ENCODE peak calls at places on chromosome 6, in six cellular contexts. E is IMR-90, P is cardiac muscle cell, S is tibial artery, Y is RWPE1, L is thyroid gland. G is an unnamed sample.

GRCh38 chr6:157185171-157185570 is 138.1 kb downstream of the TMEM242 start:
- DNase-seq in P (no peak), S (no peak), Y (no peak), L (no peak), E (no peak), G (no peak)

GRCh38 chr6:35453236-35453635 is 1.1 kb downstream of the FANCE start:
- DNase-seq in P (no peak), L (no peak), Y (no peak), S (no peak), E (no peak), G (no peak)

GRCh38 chr6:114747995-114748625 is 405.3 kb upstream of the HS3ST5 start:
- DNase-seq in L (peak), P (peak), Y (peak), S (no peak), E (peak), G (peak)

GRCh38 chr6:109445382-109445781 is 4.9 kb downstream of the SMPD2 start:
- DNase-seq in L (no peak), Y (no peak), S (no peak), P (no peak), E (no peak), G (no peak)

GRCh38 chr6:11762782-11763459 is 15.7 kb downstream of the ADTRP start:
- DNase-seq in E (no peak), P (no peak), Y (no peak), S (no peak), L (no peak), G (no peak)

GRCh38 chr6:30826961-30827342 is 57.4 kb upstream of the DDR1 start:
- DNase-seq in E (no peak), L (peak), Y (peak), S (no peak), P (no peak), G (no peak)

GRCh38 chr6:4916954-4917561 is 86.8 kb downstream of the RPP40 start:
- DNase-seq in L (no peak), E (no peak), Y (no peak), P (no peak), S (no peak), G (no peak)

GRCh38 chr6:130132286-130132701 is 90.5 kb downstream of the SAMD3 start:
- DNase-seq in S (no peak), E (no peak), P (no peak), Y (no peak), L (no peak), G (no peak)

GRCh38 chr6:1388081-1388926 is 1.1 kb upstream of the FOXF2 start:
- DNase-seq in P (no peak), Y (no peak), E (peak), S (no peak), L (no peak), G (no peak)

DNA sequence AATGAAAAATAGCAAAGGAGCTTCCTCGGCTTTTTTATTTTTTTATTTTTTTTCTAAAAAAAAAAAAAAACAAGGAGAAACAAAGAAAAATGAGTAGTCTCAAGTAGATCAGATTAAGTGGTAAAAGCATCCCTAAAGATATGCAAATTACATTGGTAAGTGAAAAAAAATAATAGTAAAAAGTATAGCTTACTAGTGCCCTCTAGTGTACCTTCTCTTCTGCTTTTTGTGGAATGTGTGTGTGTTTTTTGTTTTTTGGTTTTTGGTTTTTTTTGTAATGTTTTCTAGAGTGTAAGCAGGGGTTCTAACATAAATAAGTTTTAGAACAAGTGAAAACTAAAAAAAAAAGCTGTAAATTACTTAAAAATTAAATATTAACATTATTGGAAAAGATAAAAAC is 1062.0 kb downstream of the HACE1 start:
- DNase-seq in E (no peak), S (no peak), P (peak), Y (no peak), L (no peak), G (no peak)
- TF ChIP-seq CTCF in E (peak), S (no peak), P (peak), Y (peak), L (no peak), G (no peak)

DNA sequence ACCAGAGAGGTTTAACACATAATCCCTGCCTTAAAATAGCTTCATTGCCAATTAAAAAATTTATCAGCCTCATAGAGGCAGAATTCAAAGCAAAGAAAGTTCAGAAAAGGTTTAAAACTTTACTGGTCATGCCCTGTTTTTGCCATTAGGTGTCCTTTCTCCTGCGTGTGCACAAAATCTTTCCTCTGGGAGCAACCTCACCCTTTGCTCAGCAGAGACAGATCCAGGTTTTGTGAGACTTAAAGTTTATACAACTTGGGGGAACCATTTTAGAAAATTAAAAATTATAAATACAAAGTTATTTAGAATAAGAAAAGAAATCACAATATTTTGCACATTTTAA is 41.8 kb upstream of the SLC22A16 start:
- DNase-seq in S (no peak), Y (no peak), P (peak), E (peak), L (no peak), G (no peak)
- TF ChIP-seq CTCF in S (no peak), Y (peak), P (peak), E (peak), L (no peak), G (no peak)

DNA sequence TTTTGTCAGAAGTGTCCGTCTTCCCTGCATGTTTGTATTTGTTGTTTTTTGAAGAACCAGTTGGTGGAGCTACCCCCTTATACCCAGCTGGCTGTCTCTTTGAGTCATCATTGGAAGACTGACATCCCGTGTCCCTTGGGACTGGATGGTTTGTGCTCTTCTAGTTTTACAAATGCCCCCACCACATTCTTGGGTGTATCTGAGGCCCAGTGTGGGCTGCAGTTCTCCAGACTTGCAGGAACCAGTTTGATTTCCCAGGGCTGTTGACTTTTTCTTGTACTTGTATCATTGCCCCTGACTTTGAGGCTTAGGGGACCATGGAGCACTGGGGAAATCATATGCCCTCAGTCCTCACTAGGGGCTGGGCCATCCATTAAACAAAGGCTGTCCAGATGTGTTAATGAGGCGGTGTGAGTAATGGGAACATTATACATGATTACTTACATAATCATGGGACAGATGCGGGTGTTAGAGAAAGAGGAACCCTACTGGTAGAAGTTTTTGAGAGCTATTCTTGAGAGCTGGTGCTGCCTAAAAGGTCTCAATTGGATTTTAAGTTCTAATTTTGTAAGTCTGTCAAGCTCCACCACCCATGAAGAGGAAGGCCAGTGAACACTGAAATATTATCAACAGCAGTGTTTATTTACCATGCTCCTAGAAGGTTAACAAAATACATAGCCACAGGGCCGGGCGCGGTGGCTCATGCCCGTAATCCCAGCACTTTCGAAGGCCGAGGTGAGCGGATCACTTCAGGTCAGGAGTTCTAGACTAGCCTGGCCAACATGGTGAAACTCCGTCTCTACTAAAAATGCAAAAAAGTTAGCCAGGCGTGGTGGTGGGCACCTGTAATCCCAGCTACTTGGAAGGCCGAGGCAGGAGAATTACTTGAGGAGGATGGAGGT is 8.5 kb downstream of the JARID2 start:
- DNase-seq in Y (no peak), P (peak), E (no peak), L (peak), S (no peak), G (no peak)
- TF ChIP-seq CTCF in Y (no peak), P (no peak), E (peak), L (peak), S (no peak), G (no peak)

GRCh38 chr6:144647971-144648651 is 363.0 kb downstream of the UTRN start:
- DNase-seq in Y (no peak), P (no peak), E (no peak), S (no peak), L (no peak), G (no peak)
- TF ChIP-seq CTCF in Y (no peak), P (no peak), E (no peak), S (no peak), L (peak), G (no peak)

DNA sequence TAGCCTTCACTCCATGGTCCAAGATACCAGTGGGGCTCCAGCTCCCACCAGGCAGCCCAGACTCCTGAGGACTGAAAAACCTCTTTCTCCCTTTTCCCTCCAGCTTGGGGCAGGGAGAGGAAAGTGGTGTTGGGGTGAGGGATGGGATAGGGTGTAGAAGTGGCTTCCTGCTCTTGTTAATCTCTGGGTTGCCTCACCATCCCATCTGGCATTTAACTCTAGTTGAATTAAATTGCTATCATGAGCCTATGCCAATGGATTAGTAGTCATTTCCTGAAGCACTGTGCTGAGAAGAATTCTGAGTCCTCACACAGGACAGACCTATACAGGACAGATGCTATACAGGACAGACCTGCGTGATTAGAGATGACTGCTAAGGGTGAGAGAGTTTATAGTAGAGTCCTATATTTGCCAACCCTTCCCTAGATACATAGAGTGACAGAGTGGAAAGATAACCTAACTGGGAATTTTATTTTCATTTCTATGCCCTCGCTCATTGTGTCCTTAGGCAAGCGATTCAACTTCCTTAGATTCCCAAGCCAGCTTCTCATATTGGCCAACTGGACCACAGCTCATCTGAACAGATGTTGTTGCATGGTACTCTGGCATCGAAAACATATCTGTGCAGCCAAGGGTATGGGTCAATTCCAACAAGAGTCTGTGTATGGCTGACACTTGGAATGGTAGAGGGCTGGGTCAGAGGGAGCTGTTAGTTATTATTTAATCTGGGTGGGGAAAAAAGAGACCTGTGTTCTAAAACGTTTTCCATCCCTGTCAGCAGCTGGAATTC is 42.8 kb downstream of the MCHR2 start:
- DNase-seq in P (no peak), E (no peak), L (no peak), Y (no peak), S (no peak), G (no peak)
- TF ChIP-seq CTCF in P (no peak), E (no peak), L (no peak), Y (no peak), S (no peak), G (no peak)

DNA sequence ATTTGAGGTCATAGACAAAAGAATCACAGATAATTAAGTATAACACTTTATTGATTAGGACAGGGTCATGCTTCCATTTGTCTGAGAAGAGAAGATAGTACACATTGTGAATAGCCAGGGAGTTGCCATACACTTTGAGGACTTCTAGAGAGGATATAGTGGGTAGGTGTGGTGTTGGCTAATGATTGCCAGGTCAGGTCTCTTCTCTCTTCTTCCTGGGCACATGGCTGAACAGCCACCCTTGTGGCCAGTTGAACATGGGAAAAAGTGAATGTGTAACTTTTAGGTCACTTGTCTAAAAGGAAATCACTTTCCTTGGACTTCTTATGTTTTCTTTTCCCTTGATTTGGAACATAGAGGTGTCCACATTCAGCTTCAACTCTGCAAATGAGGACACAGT is 772.1 kb upstream of the MAP3K7 start:
- DNase-seq in S (no peak), L (no peak), Y (no peak), E (no peak), P (no peak), G (no peak)
- TF ChIP-seq CTCF in S (no peak), L (no peak), Y (no peak), E (no peak), P (no peak), G (no peak)

DNA sequence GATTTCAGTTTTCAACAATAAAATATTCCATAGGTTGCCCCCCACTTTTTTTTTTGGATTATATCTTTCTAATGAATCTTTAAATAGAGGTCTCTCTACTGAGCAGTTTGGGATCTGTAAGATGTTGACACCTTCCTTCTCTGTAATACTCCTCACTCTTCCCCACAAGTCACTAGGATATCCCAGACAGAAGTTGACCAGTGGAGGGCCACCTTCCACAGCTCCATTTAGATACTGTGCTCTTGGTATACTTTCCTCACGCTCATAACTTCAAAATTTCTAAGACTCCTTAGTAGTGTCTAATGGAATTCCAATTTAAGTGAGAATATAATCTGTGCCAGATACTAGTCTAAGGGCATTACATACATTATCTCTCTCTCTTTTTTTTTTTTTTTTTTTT is 159.0 kb upstream of the BEND3 start:
- DNase-seq in E (no peak), S (no peak), L (no peak), Y (no peak), P (no peak), G (no peak)
- TF ChIP-seq CTCF in E (no peak), S (no peak), L (no peak), Y (no peak), P (no peak), G (no peak)

GRCh38 chr6:154017786-154018185 is 21.3 kb upstream of the OPRM1 start:
- DNase-seq in P (no peak), E (no peak), L (no peak), S (no peak), Y (no peak), G (no peak)
- TF ChIP-seq CTCF in P (no peak), E (no peak), L (no peak), S (no peak), Y (no peak), G (no peak)